ENCODE peak calls at places on chromosomes 12 and 14, in four cellular contexts. One of them, this sample, is unnamed.

GRCh38 chr12:53207042-53207441 is at the start of gene ITGB7:
- DNase-seq in A549: no peak
- DNase-seq in HepG2: no peak
- DNase-seq in endothelial cell of umbilical vein: no peak
- DNase-seq in this sample: peak; percentile 76

GRCh38 chr12:68240975-68241374 is 12.4 kb downstream of the IL22 start:
- DNase-seq in A549: no peak
- DNase-seq in HepG2: no peak
- DNase-seq in endothelial cell of umbilical vein: peak; percentile 8
- DNase-seq in this sample: peak; percentile 48

GRCh38 chr14:54568821-54569591 is 2.1 kb downstream of the SAMD4A start:
- DNase-seq in A549: no peak
- DNase-seq in HepG2: peak; percentile 31
- DNase-seq in endothelial cell of umbilical vein: no peak
- DNase-seq in this sample: no peak

GRCh38 chr14:100871234-100872186 is 32.0 kb downstream of the RTL1 start:
- DNase-seq in A549: peak; percentile 55
- DNase-seq in HepG2: peak; percentile 22
- DNase-seq in endothelial cell of umbilical vein: peak; percentile 21
- DNase-seq in this sample: peak; percentile 15

GRCh38 chr14:20848316-20848954 is 42.8 kb upstream of the RNASE3 start:
- DNase-seq in A549: peak; percentile 94
- DNase-seq in HepG2: no peak
- DNase-seq in endothelial cell of umbilical vein: no peak
- DNase-seq in this sample: no peak

GRCh38 chr12:32901553-32901952 is 5.0 kb upstream of the PKP2 start:
- DNase-seq in A549: no peak
- DNase-seq in HepG2: peak; percentile 53
- DNase-seq in endothelial cell of umbilical vein: no peak
- DNase-seq in this sample: no peak

GRCh38 chr14:90999299-90999698 is 61.1 kb downstream of the RPS6KA5 start:
- DNase-seq in A549: no peak
- DNase-seq in HepG2: no peak
- DNase-seq in endothelial cell of umbilical vein: no peak
- DNase-seq in this sample: no peak

GRCh38 chr12:69097619-69098368 is 141.6 kb upstream of the CPSF6 start:
- DNase-seq in A549: no peak
- DNase-seq in HepG2: no peak
- DNase-seq in endothelial cell of umbilical vein: peak; percentile 52
- DNase-seq in this sample: no peak

GRCh38 chr12:109330282-109330681 is 17.4 kb upstream of the MYO1H start:
- DNase-seq in A549: no peak
- DNase-seq in HepG2: no peak
- DNase-seq in endothelial cell of umbilical vein: no peak
- DNase-seq in this sample: no peak

GRCh38 chr12:3107071-3107583 is 29.9 kb downstream of the TSPAN9 start:
- DNase-seq in A549: no peak
- DNase-seq in HepG2: no peak
- DNase-seq in endothelial cell of umbilical vein: no peak
- DNase-seq in this sample: no peak

GRCh38 chr12:95200128-95200973 is 16.9 kb downstream of the FGD6 start:
- DNase-seq in A549: peak; percentile 68
- DNase-seq in HepG2: no peak
- DNase-seq in endothelial cell of umbilical vein: peak; percentile 52
- DNase-seq in this sample: no peak

DNA sequence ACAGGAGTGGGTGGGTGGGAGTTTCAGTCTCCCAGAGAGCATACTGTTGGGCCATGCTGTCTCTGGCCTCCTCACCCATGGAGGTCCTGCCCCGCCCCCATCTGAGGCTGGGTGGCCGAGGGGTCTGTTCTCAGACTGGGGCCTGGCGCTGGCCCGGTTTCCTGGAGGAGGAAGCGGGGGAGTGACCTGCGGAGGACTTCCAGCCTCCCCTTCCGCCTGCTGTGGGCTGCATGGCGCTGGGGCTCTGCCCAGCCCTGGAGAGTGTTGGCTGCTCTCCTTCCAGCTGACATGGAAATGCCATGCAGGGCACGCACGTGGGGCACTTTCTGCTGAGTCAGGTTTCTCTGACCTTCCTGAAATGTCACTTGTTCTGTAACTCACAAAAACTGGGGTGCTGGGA is 23.4 kb downstream of the PACS2 start:
- DNase-seq in A549: no peak
- DNase-seq in HepG2: no peak
- DNase-seq in endothelial cell of umbilical vein: peak; percentile 37
- DNase-seq in this sample: no peak
- TF ChIP-seq MYC in A549: no peak
- TF ChIP-seq MYC in HepG2: no peak
- TF ChIP-seq MYC in endothelial cell of umbilical vein: peak; percentile 51
- TF ChIP-seq MYC in this sample: no peak

GRCh38 chr14:105491366-105492006 is 440 bp downstream of the TEDC1 start:
- DNase-seq in A549: peak; percentile 91
- DNase-seq in HepG2: peak; percentile 77
- DNase-seq in endothelial cell of umbilical vein: peak; percentile 65
- DNase-seq in this sample: peak; percentile 82
- TF ChIP-seq MYC in A549: no peak
- TF ChIP-seq MYC in HepG2: no peak
- TF ChIP-seq MYC in endothelial cell of umbilical vein: no peak
- TF ChIP-seq MYC in this sample: no peak

DNA sequence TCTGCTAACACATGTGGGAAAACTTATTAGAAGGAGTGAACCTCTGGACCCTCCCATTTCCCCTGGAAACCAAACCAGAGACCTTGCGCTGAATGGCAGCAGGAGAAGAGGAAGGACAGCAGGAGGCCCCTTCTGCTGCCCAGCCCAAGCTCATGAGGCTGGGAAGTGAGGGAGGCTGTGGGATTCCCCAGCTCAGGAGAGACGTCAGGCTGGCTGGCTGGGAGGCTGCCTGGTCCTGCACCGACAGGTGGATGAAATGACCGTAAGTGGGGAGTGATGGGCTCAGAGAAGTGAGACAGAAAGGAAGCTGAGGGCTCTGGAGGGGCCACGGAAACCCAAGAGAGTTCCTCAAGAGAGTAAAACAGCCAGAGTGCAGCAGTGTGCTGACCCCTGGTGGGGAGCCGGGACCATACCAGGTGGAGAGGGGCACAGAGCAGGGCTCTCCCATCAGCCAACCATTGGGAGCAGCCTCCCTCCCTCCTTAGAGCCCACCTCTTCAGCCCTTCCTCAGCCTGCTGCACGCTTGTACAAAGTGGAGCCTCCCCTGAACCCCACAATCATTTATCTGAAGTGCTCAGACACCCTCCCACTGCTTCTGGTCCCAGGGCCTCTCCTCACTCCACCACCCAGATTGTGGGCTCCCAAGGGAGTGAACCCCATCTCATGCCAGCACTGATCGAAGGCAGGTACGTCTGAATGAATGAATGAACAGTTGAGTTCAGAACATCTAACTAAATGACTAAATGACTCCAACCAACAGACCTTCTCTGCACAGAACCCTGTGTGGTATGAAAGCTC is 14.0 kb downstream of the TAMALIN start:
- DNase-seq in A549: peak; percentile 67
- DNase-seq in HepG2: peak; percentile 48
- DNase-seq in endothelial cell of umbilical vein: peak; percentile 66
- DNase-seq in this sample: peak; percentile 87
- TF ChIP-seq MYC in A549: no peak
- TF ChIP-seq MYC in HepG2: peak; percentile 32
- TF ChIP-seq MYC in endothelial cell of umbilical vein: no peak
- TF ChIP-seq MYC in this sample: peak; percentile 60

GRCh38 chr12:125443316-125443715 is 378.1 kb downstream of the AACS start:
- DNase-seq in A549: no peak
- DNase-seq in HepG2: no peak
- DNase-seq in endothelial cell of umbilical vein: no peak
- DNase-seq in this sample: no peak
- TF ChIP-seq MYC in A549: no peak
- TF ChIP-seq MYC in HepG2: no peak
- TF ChIP-seq MYC in endothelial cell of umbilical vein: no peak
- TF ChIP-seq MYC in this sample: no peak

GRCh38 chr12:130933269-130933995 is 20.3 kb upstream of the ADGRD1 start:
- DNase-seq in A549: peak; percentile 26
- DNase-seq in HepG2: no peak
- DNase-seq in endothelial cell of umbilical vein: no peak
- DNase-seq in this sample: peak; percentile 41
- TF ChIP-seq MYC in A549: no peak
- TF ChIP-seq MYC in HepG2: no peak
- TF ChIP-seq MYC in endothelial cell of umbilical vein: no peak
- TF ChIP-seq MYC in this sample: no peak